ENCODE peak calls at places on chromosomes 3 and 15, in nine cellular contexts. One of them, this sample, is unnamed.

GRCh38 chr3:82103241-82103640 is 341.8 kb upstream of the GBE1 start:
- DNase-seq in HepG2: peak
- DNase-seq in GM12865: no peak
- DNase-seq in heart left ventricle: no peak
- DNase-seq in mammary epithelial cell: no peak
- DNase-seq in K562: no peak
- DNase-seq in cardiac muscle cell: no peak
- DNase-seq in spleen: no peak
- DNase-seq in breast epithelium: no peak
- DNase-seq in this sample: no peak

GRCh38 chr3:150823277-150823676 is 60.3 kb upstream of the SIAH2 start:
- DNase-seq in HepG2: no peak
- DNase-seq in GM12865: no peak
- DNase-seq in heart left ventricle: no peak
- DNase-seq in mammary epithelial cell: no peak
- DNase-seq in K562: no peak
- DNase-seq in cardiac muscle cell: no peak
- DNase-seq in spleen: no peak
- DNase-seq in breast epithelium: no peak
- DNase-seq in this sample: no peak

GRCh38 chr15:88871313-88871712 is 24.0 kb downstream of the HAPLN3 start:
- DNase-seq in HepG2: no peak
- DNase-seq in GM12865: no peak
- DNase-seq in heart left ventricle: no peak
- DNase-seq in mammary epithelial cell: no peak
- DNase-seq in K562: no peak
- DNase-seq in cardiac muscle cell: no peak
- DNase-seq in spleen: no peak
- DNase-seq in breast epithelium: no peak
- DNase-seq in this sample: no peak

GRCh38 chr3:147582642-147583041 is 173.5 kb downstream of the ZIC1 start:
- DNase-seq in HepG2: no peak
- DNase-seq in GM12865: no peak
- DNase-seq in heart left ventricle: no peak
- DNase-seq in mammary epithelial cell: no peak
- DNase-seq in K562: no peak
- DNase-seq in cardiac muscle cell: no peak
- DNase-seq in spleen: no peak
- DNase-seq in breast epithelium: no peak
- DNase-seq in this sample: no peak

GRCh38 chr3:44995142-44995770 is 19.2 kb downstream of the EXOSC7 start:
- DNase-seq in HepG2: no peak
- DNase-seq in GM12865: no peak
- DNase-seq in heart left ventricle: peak
- DNase-seq in mammary epithelial cell: no peak
- DNase-seq in K562: no peak
- DNase-seq in cardiac muscle cell: peak
- DNase-seq in spleen: no peak
- DNase-seq in breast epithelium: no peak
- DNase-seq in this sample: peak

GRCh38 chr15:88989578-88989977 is 76.4 kb upstream of the MFGE8 start:
- DNase-seq in HepG2: no peak
- DNase-seq in GM12865: no peak
- DNase-seq in heart left ventricle: no peak
- DNase-seq in mammary epithelial cell: no peak
- DNase-seq in K562: no peak
- DNase-seq in cardiac muscle cell: peak
- DNase-seq in spleen: no peak
- DNase-seq in breast epithelium: no peak
- DNase-seq in this sample: peak

GRCh38 chr3:196813903-196814302 is 53.8 kb upstream of the SENP5 start:
- DNase-seq in HepG2: no peak
- DNase-seq in GM12865: no peak
- DNase-seq in heart left ventricle: no peak
- DNase-seq in mammary epithelial cell: no peak
- DNase-seq in K562: peak
- DNase-seq in cardiac muscle cell: peak
- DNase-seq in spleen: no peak
- DNase-seq in breast epithelium: no peak
- DNase-seq in this sample: no peak

GRCh38 chr3:182959474-182960350 is 20.6 kb downstream of the DCUN1D1 start:
- DNase-seq in HepG2: no peak
- DNase-seq in GM12865: no peak
- DNase-seq in heart left ventricle: no peak
- DNase-seq in mammary epithelial cell: no peak
- DNase-seq in K562: no peak
- DNase-seq in cardiac muscle cell: no peak
- DNase-seq in spleen: no peak
- DNase-seq in breast epithelium: no peak
- DNase-seq in this sample: no peak

GRCh38 chr3:67389176-67389575 is 265.2 kb downstream of the SUCLG2 start:
- DNase-seq in HepG2: no peak
- DNase-seq in GM12865: peak
- DNase-seq in heart left ventricle: no peak
- DNase-seq in mammary epithelial cell: no peak
- DNase-seq in K562: no peak
- DNase-seq in cardiac muscle cell: no peak
- DNase-seq in spleen: no peak
- DNase-seq in breast epithelium: no peak
- DNase-seq in this sample: no peak

GRCh38 chr15:32870240-32871033 is 152.6 kb downstream of the GREM1 start:
- DNase-seq in HepG2: no peak
- DNase-seq in GM12865: peak
- DNase-seq in heart left ventricle: no peak
- DNase-seq in mammary epithelial cell: no peak
- DNase-seq in K562: peak
- DNase-seq in cardiac muscle cell: peak
- DNase-seq in spleen: no peak
- DNase-seq in breast epithelium: no peak
- DNase-seq in this sample: peak

GRCh38 chr3:12046406-12046805 is 42.2 kb downstream of the SYN2 start:
- DNase-seq in HepG2: no peak
- DNase-seq in GM12865: no peak
- DNase-seq in heart left ventricle: no peak
- DNase-seq in mammary epithelial cell: no peak
- DNase-seq in K562: no peak
- DNase-seq in cardiac muscle cell: no peak
- DNase-seq in spleen: no peak
- DNase-seq in breast epithelium: no peak
- DNase-seq in this sample: no peak

GRCh38 chr3:42490243-42490642 is 12.2 kb upstream of the VIPR1 start:
- DNase-seq in HepG2: no peak
- DNase-seq in GM12865: peak
- DNase-seq in heart left ventricle: peak
- DNase-seq in mammary epithelial cell: peak
- DNase-seq in K562: no peak
- DNase-seq in cardiac muscle cell: peak
- DNase-seq in spleen: no peak
- DNase-seq in breast epithelium: peak
- DNase-seq in this sample: no peak

GRCh38 chr15:66646799-66647198 is 55.2 kb upstream of the SMAD6 start:
- DNase-seq in HepG2: no peak
- DNase-seq in GM12865: no peak
- DNase-seq in heart left ventricle: no peak
- DNase-seq in mammary epithelial cell: peak
- DNase-seq in K562: no peak
- DNase-seq in cardiac muscle cell: no peak
- DNase-seq in spleen: no peak
- DNase-seq in breast epithelium: no peak
- DNase-seq in this sample: no peak

GRCh38 chr15:66644000-66644787 is 57.8 kb upstream of the SMAD6 start:
- DNase-seq in HepG2: peak
- DNase-seq in GM12865: no peak
- DNase-seq in heart left ventricle: peak
- DNase-seq in mammary epithelial cell: no peak
- DNase-seq in K562: no peak
- DNase-seq in cardiac muscle cell: peak
- DNase-seq in spleen: peak
- DNase-seq in breast epithelium: no peak
- DNase-seq in this sample: no peak

GRCh38 chr15:66642514-66642913 is 59.5 kb upstream of the SMAD6 start:
- DNase-seq in HepG2: no peak
- DNase-seq in GM12865: no peak
- DNase-seq in heart left ventricle: no peak
- DNase-seq in mammary epithelial cell: no peak
- DNase-seq in K562: no peak
- DNase-seq in cardiac muscle cell: no peak
- DNase-seq in spleen: no peak
- DNase-seq in breast epithelium: no peak
- DNase-seq in this sample: no peak

GRCh38 chr15:66646308-66646707 is 55.7 kb upstream of the SMAD6 start:
- DNase-seq in HepG2: no peak
- DNase-seq in GM12865: no peak
- DNase-seq in heart left ventricle: peak
- DNase-seq in mammary epithelial cell: no peak
- DNase-seq in K562: no peak
- DNase-seq in cardiac muscle cell: peak
- DNase-seq in spleen: peak
- DNase-seq in breast epithelium: no peak
- DNase-seq in this sample: peak

DNA sequence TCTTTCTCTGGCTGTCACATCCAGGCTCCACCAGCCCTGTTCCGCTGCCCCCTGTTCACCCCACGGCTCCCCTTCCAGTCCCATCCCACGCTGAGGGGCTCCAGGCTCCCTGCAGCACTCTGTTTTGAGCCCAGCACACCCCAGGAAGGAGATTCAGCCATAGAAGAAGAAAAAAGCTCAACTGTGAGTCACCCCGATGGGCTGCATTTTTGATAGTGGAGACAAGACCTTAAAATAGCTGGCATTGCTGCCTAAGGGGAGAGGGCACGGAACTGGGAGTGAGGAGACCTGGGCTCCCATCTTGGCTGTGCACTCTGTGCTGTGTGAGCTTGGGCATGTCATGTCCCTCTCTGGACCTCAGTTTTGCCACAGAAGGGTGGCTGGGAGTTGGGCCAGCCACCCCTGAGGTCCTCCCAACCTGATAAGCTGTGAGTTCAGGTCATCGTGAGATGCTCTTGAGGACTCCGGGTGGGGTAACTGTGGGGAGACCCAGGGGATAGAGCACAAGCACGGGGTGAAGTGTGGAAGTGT is 57.2 kb upstream of the SMAD6 start:
- DNase-seq in HepG2: no peak
- DNase-seq in GM12865: no peak
- DNase-seq in heart left ventricle: no peak
- DNase-seq in mammary epithelial cell: no peak
- DNase-seq in K562: no peak
- DNase-seq in cardiac muscle cell: peak
- DNase-seq in spleen: peak
- DNase-seq in breast epithelium: no peak
- DNase-seq in this sample: no peak
- H3K4me3 ChIP-seq in HepG2: peak
- H3K4me3 ChIP-seq in GM12865: no peak
- H3K4me3 ChIP-seq in heart left ventricle: no peak
- H3K4me3 ChIP-seq in mammary epithelial cell: no peak
- H3K4me3 ChIP-seq in K562: no peak
- H3K4me3 ChIP-seq in cardiac muscle cell: no peak
- H3K4me3 ChIP-seq in spleen: no peak
- H3K4me3 ChIP-seq in breast epithelium: no peak
- H3K4me3 ChIP-seq in this sample: no peak

GRCh38 chr15:44038801-44039200 is 156.3 kb downstream of the FRMD5 start:
- DNase-seq in HepG2: peak
- DNase-seq in GM12865: peak
- DNase-seq in heart left ventricle: no peak
- DNase-seq in mammary epithelial cell: no peak
- DNase-seq in K562: no peak
- DNase-seq in cardiac muscle cell: no peak
- DNase-seq in spleen: no peak
- DNase-seq in breast epithelium: no peak
- DNase-seq in this sample: no peak
- H3K4me3 ChIP-seq in HepG2: no peak
- H3K4me3 ChIP-seq in GM12865: no peak
- H3K4me3 ChIP-seq in heart left ventricle: no peak
- H3K4me3 ChIP-seq in mammary epithelial cell: no peak
- H3K4me3 ChIP-seq in K562: no peak
- H3K4me3 ChIP-seq in cardiac muscle cell: no peak
- H3K4me3 ChIP-seq in spleen: no peak
- H3K4me3 ChIP-seq in breast epithelium: no peak
- H3K4me3 ChIP-seq in this sample: no peak

DNA sequence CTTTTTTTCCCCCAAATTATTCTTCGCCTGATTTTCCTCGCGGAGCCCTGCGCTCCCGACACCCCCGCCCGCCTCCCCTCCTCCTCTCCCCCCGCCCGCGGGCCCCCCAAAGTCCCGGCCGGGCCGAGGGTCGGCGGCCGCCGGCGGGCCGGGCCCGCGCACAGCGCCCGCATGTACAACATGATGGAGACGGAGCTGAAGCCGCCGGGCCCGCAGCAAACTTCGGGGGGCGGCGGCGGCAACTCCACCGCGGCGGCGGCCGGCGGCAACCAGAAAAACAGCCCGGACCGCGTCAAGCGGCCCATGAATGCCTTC is 422 bp downstream of the SOX2 start:
- DNase-seq in HepG2: no peak
- DNase-seq in GM12865: no peak
- DNase-seq in heart left ventricle: no peak
- DNase-seq in mammary epithelial cell: no peak
- DNase-seq in K562: no peak
- DNase-seq in cardiac muscle cell: no peak
- DNase-seq in spleen: no peak
- DNase-seq in breast epithelium: no peak
- DNase-seq in this sample: no peak
- H3K4me3 ChIP-seq in HepG2: peak
- H3K4me3 ChIP-seq in GM12865: no peak
- H3K4me3 ChIP-seq in heart left ventricle: peak
- H3K4me3 ChIP-seq in mammary epithelial cell: peak
- H3K4me3 ChIP-seq in K562: no peak
- H3K4me3 ChIP-seq in cardiac muscle cell: peak
- H3K4me3 ChIP-seq in spleen: peak
- H3K4me3 ChIP-seq in breast epithelium: peak
- H3K4me3 ChIP-seq in this sample: peak

GRCh38 chr3:58991623-58992022 is 58.2 kb downstream of the CFAP20DC start:
- DNase-seq in HepG2: no peak
- DNase-seq in GM12865: no peak
- DNase-seq in heart left ventricle: no peak
- DNase-seq in mammary epithelial cell: no peak
- DNase-seq in K562: no peak
- DNase-seq in cardiac muscle cell: no peak
- DNase-seq in spleen: no peak
- DNase-seq in breast epithelium: no peak
- DNase-seq in this sample: no peak

GRCh38 chr3:58998476-58999117 is 51.2 kb downstream of the CFAP20DC start:
- DNase-seq in HepG2: no peak
- DNase-seq in GM12865: peak
- DNase-seq in heart left ventricle: no peak
- DNase-seq in mammary epithelial cell: peak
- DNase-seq in K562: peak
- DNase-seq in cardiac muscle cell: peak
- DNase-seq in spleen: no peak
- DNase-seq in breast epithelium: no peak
- DNase-seq in this sample: peak

GRCh38 chr3:58993547-58993946 is 56.3 kb downstream of the CFAP20DC start:
- DNase-seq in HepG2: no peak
- DNase-seq in GM12865: no peak
- DNase-seq in heart left ventricle: no peak
- DNase-seq in mammary epithelial cell: no peak
- DNase-seq in K562: no peak
- DNase-seq in cardiac muscle cell: no peak
- DNase-seq in spleen: no peak
- DNase-seq in breast epithelium: no peak
- DNase-seq in this sample: no peak

GRCh38 chr3:58996730-58997129 is 53.1 kb downstream of the CFAP20DC start:
- DNase-seq in HepG2: no peak
- DNase-seq in GM12865: no peak
- DNase-seq in heart left ventricle: no peak
- DNase-seq in mammary epithelial cell: no peak
- DNase-seq in K562: no peak
- DNase-seq in cardiac muscle cell: no peak
- DNase-seq in spleen: no peak
- DNase-seq in breast epithelium: no peak
- DNase-seq in this sample: no peak

GRCh38 chr3:58994746-58995330 is 55.0 kb downstream of the CFAP20DC start:
- DNase-seq in HepG2: peak
- DNase-seq in GM12865: peak
- DNase-seq in heart left ventricle: no peak
- DNase-seq in mammary epithelial cell: peak
- DNase-seq in K562: peak
- DNase-seq in cardiac muscle cell: peak
- DNase-seq in spleen: no peak
- DNase-seq in breast epithelium: no peak
- DNase-seq in this sample: no peak
- H3K4me3 ChIP-seq in HepG2: no peak
- H3K4me3 ChIP-seq in GM12865: no peak
- H3K4me3 ChIP-seq in heart left ventricle: no peak
- H3K4me3 ChIP-seq in mammary epithelial cell: no peak
- H3K4me3 ChIP-seq in K562: no peak
- H3K4me3 ChIP-seq in cardiac muscle cell: no peak
- H3K4me3 ChIP-seq in spleen: no peak
- H3K4me3 ChIP-seq in breast epithelium: no peak
- H3K4me3 ChIP-seq in this sample: no peak

This sample was measured in skeletal muscle cell.